ENCODE peak calls at places on chromosome 15, in nine cellular contexts. Z, D, P, S, Q, W, Y, X and G are unnamed samples.
A peak's percentile ranks its signal among the peaks of the same experiment; 100 is the strongest.

GRCh38 chr15:71002321-71002720 is 109.7 kb downstream of the LRRC49 start:
- DNase-seq in Z (peak; percentile 10), D (no peak), P (no peak), S (no peak), Q (no peak), W (no peak), Y (no peak), X (peak; percentile 41), G (no peak)

GRCh38 chr15:89446260-89446891 is 50.0 kb downstream of the RHCG start:
- DNase-seq in Z (no peak), D (no peak), P (peak; percentile 55), S (no peak), Q (no peak), W (no peak), Y (no peak), X (no peak), G (no peak)

GRCh38 chr15:90097475-90097874 is 4.8 kb downstream of the IDH2 start:
- DNase-seq in Z (peak; percentile 96), D (no peak), P (no peak), S (peak; percentile 89), Q (no peak), W (no peak), Y (no peak), X (no peak), G (no peak)

GRCh38 chr15:71691700-71692417 is 118.5 kb upstream of the NR2E3 start:
- DNase-seq in Z (no peak), D (no peak), P (peak; percentile 45), S (no peak), Q (no peak), W (no peak), Y (peak; percentile 16), X (peak; percentile 97), G (no peak)

GRCh38 chr15:90887037-90887481 is 2.8 kb downstream of the FES start:
- DNase-seq in Z (no peak), D (no peak), P (no peak), S (no peak), Q (no peak), W (no peak), Y (no peak), X (no peak), G (no peak)

GRCh38 chr15:75599396-75599795 is 20.3 kb upstream of the PTPN9 start:
- DNase-seq in Z (no peak), D (no peak), P (no peak), S (no peak), Q (no peak), W (no peak), Y (no peak), X (no peak), G (no peak)

GRCh38 chr15:29825205-29825604 is 2.9 kb upstream of the TJP1 start:
- DNase-seq in Z (peak; percentile 90), D (no peak), P (no peak), S (peak; percentile 42), Q (no peak), W (no peak), Y (no peak), X (peak; percentile 63), G (no peak)

GRCh38 chr15:99087405-99087943 is 17.4 kb upstream of the SYNM start:
- DNase-seq in Z (no peak), D (no peak), P (no peak), S (no peak), Q (no peak), W (no peak), Y (no peak), X (no peak), G (peak; percentile 24)

GRCh38 chr15:70361891-70362290 is 264.2 kb upstream of the TLE3 start:
- DNase-seq in Z (no peak), D (no peak), P (no peak), S (no peak), Q (no peak), W (no peak), Y (no peak), X (no peak), G (peak; percentile 42)

GRCh38 chr15:83848315-83849050 is 194.6 kb downstream of the ADAMTSL3 start:
- DNase-seq in Z (no peak), D (no peak), P (no peak), S (no peak), Q (no peak), W (no peak), Y (no peak), X (peak; percentile 92), G (no peak)

DNA sequence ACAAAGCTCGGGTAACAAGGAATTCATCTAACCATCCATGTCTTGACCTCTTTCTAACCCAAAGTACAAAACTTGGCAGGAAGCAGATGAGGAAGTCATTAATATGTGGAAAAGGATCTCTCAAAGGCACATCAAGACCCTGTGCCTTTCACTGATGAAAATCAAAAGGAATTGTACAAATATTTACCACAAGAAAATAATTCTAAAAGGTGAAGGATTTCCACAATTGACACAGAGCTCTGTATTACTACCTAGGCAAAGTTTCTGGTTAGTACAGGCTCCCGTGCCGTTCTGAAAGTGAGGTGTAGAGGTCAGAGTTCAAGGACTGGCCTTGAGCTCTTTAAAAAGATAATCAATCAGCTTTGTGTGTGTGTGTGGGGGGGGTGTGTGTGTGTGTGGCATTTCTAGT is 239.7 kb upstream of the ICE2 start:
- DNase-seq in Z (no peak), D (no peak), P (no peak), S (no peak), Q (no peak), W (no peak), Y (no peak), X (peak; percentile 21), G (no peak)
- H3K27ac ChIP-seq in Z (no peak overlapping the region), D (no peak overlapping the region), P (no peak overlapping the region), S (no peak overlapping the region), Q (no peak overlapping the region), W (no peak overlapping the region), Y (no peak overlapping the region), X (no peak overlapping the region), G (no peak overlapping the region)

DNA sequence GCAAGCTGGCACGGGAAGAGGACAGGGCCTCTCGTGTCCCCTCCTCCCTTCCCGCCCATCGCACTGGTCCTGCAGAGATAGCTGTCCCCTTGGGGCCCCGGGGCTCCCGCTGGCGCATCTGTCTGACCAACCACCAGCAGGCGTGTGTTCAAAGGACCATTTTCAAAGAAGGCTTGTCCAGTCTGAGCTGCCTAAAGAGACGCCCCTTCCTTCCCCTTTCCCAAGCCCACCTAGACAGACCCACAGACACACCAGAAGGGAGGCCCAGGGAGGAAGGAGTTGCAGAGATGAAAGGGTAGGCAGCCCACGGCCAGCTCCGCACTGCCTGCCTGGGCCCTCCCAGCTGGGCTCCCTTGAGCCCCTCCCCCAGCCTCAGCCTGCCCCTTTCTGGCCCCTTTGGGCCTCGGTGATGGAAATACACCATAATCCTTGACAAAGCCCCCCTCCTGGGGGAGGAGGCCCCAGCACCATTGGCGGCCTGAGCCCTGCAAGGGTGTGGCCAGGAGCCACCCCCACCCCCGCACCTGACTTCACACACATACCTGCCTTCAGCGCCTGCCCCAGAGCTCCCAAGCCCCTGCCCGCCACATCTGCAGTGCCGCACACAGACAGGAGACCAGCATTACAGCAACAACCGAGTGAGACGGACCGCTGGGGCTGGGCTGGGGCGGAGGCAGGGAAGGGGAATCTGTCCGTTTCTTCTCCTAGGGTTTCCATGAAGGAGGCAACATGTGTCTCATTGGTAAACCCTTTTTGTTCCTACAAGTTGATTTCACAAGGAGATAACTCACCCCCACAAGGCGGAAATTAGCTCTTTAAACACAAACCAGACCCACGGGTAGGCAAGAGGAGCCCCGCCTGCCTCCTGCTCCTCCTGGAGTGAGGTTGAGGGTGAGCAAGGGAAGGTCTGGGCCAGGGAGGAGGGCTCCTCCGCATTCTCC is at the start of gene STRA6:
- DNase-seq in Z (no peak), D (no peak), P (no peak), S (no peak), Q (peak; percentile 75), W (no peak), Y (peak; percentile 77), X (peak; percentile 59), G (no peak)
- H3K4me1 ChIP-seq in Z (no peaks in the 10 kb centered on the region), D (peaks cover 41% of the 10 kb centered on the region), P (peaks cover 10% of the 10 kb centered on the region), S (no peaks in the 10 kb centered on the region), Q (peaks cover 64% of the 10 kb centered on the region), W (no peaks in the 10 kb centered on the region), Y (peaks cover 43% of the 10 kb centered on the region), X (peaks cover 7% of the 10 kb centered on the region), G (peaks cover 36% of the 10 kb centered on the region)

GRCh38 chr15:33007295-33007855 is 187.1 kb downstream of the FMN1 start:
- DNase-seq in Z (no peak), D (no peak), P (peak; percentile 21), S (no peak), Q (peak; percentile 31), W (no peak), Y (peak; percentile 59), X (peak; percentile 62), G (no peak)
- TF ChIP-seq CTCF in Z (peak; percentile 37), D (no peak), P (peak; percentile 4), S (peak; percentile 23), Q (peak; percentile 48), W (no peak), Y (peak; percentile 42), X (peak; percentile 35), G (no peak)

GRCh38 chr15:64688770-64689169 is 86.6 kb downstream of the RBPMS2 start:
- DNase-seq in Z (no peak), D (no peak), P (no peak), S (no peak), Q (no peak), W (no peak), Y (no peak), X (no peak), G (no peak)

GRCh38 chr15:64688179-64688578 is 87.2 kb downstream of the RBPMS2 start:
- DNase-seq in Z (no peak), D (no peak), P (no peak), S (no peak), Q (no peak), W (no peak), Y (no peak), X (no peak), G (no peak)

GRCh38 chr15:64685230-64685886 is 90.0 kb downstream of the RBPMS2 start:
- DNase-seq in Z (no peak), D (no peak), P (no peak), S (no peak), Q (no peak), W (no peak), Y (no peak), X (no peak), G (no peak)

GRCh38 chr15:64686130-64686735 is 89.2 kb downstream of the RBPMS2 start:
- DNase-seq in Z (peak; percentile 52), D (no peak), P (peak; percentile 53), S (peak; percentile 63), Q (peak; percentile 67), W (no peak), Y (peak; percentile 73), X (peak; percentile 41), G (no peak)

DNA sequence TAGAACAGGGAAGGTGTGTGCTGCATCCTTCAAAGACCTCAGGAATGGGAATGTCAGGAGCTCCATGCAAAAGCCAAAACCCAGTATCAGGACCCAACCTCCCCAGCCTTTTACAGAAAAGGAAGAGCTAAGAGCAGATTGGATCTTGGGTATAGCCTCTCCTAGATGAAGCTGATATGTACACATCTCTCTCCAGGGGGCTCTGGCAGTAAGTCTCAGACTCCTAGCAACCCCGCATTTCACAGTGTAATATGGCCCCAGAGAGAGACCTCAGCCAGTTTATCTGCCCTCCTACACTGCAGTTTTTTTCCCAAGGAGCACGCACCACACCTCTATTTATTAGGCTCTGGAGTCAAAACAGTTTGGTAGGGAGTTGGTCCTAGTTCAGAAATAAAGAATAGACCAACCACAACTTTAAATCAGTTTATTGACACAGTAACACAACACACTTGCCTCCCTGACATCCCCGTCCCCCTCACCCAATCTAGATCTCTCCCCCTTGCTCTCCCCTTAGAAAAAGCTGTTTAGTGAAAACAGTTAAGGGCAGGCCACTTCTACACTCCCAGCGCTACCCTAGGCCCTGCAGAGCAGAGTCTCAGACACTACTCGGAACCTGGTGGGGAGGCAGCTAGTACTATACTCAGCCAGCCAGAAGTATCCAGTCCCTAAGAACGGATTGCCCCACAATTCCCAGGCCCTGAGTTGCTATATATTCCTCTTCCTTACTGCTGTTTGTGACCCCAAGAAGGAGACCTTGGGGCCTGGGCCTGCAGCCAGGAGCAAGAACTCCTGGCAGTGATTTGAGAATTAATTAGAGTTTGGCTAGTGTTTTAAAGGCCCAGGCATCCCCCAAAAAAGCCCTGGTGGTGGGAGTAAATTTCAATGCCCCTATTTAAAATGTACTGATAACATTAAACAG is 88.0 kb downstream of the RBPMS2 start:
- DNase-seq in Z (no peak), D (no peak), P (no peak), S (no peak), Q (no peak), W (no peak), Y (no peak), X (no peak), G (no peak)
- H3K27ac ChIP-seq in Z (no peak overlapping the region), D (peak overlapping the region; percentile 43), P (no peak overlapping the region), S (no peak overlapping the region), Q (no peak overlapping the region), W (no peak overlapping the region), Y (peak overlapping the region; percentile 77), X (no peak overlapping the region), G (no peak overlapping the region)